ENCODE peak calls at places on chromosomes 13 and 19, in eight cellular contexts. One of them, this sample, is unnamed.

GRCh38 chr13:114025432-114026127 is 51.7 kb upstream of the C13orf46 start:
- DNase-seq in GM23248: no peak
- DNase-seq in cardiac muscle cell: peak
- DNase-seq in lung: no peak
- DNase-seq in RWPE1: no peak
- DNase-seq in CD4-positive, alpha-beta T cell: no peak
- DNase-seq in A673: no peak
- DNase-seq in substantia nigra: no peak
- DNase-seq in this sample: no peak

GRCh38 chr13:41356788-41357187 is 45.7 kb downstream of the NAA16 start:
- DNase-seq in cardiac muscle cell: no peak
- DNase-seq in lung: no peak
- DNase-seq in A673: no peak
- DNase-seq in CD4-positive, alpha-beta T cell: peak
- DNase-seq in GM23248: no peak
- DNase-seq in RWPE1: no peak
- DNase-seq in substantia nigra: no peak
- DNase-seq in this sample: no peak

GRCh38 chr13:105925496-105925895 is 610.0 kb downstream of the EFNB2 start:
- DNase-seq in GM23248: peak
- DNase-seq in RWPE1: peak
- DNase-seq in cardiac muscle cell: peak
- DNase-seq in CD4-positive, alpha-beta T cell: no peak
- DNase-seq in substantia nigra: no peak
- DNase-seq in A673: no peak
- DNase-seq in lung: no peak
- DNase-seq in this sample: no peak

GRCh38 chr19:39971380-39971841 is 446 bp downstream of the PSMC4 start:
- DNase-seq in RWPE1: peak
- DNase-seq in A673: no peak
- DNase-seq in CD4-positive, alpha-beta T cell: no peak
- DNase-seq in substantia nigra: no peak
- DNase-seq in cardiac muscle cell: no peak
- DNase-seq in GM23248: peak
- DNase-seq in lung: no peak
- DNase-seq in this sample: no peak

GRCh38 chr13:26926371-26926770 is 165.8 kb upstream of the GPR12 start:
- DNase-seq in RWPE1: no peak
- DNase-seq in A673: no peak
- DNase-seq in CD4-positive, alpha-beta T cell: no peak
- DNase-seq in GM23248: no peak
- DNase-seq in cardiac muscle cell: no peak
- DNase-seq in substantia nigra: no peak
- DNase-seq in lung: no peak
- DNase-seq in this sample: no peak

GRCh38 chr19:29517946-29518345 is 7.8 kb upstream of the VSTM2B start:
- DNase-seq in A673: no peak
- DNase-seq in GM23248: no peak
- DNase-seq in RWPE1: no peak
- DNase-seq in substantia nigra: no peak
- DNase-seq in lung: no peak
- DNase-seq in CD4-positive, alpha-beta T cell: no peak
- DNase-seq in cardiac muscle cell: no peak
- DNase-seq in this sample: no peak

GRCh38 chr13:27022571-27023311 is 148.9 kb downstream of the USP12 start:
- DNase-seq in lung: no peak
- DNase-seq in CD4-positive, alpha-beta T cell: no peak
- DNase-seq in GM23248: no peak
- DNase-seq in cardiac muscle cell: peak
- DNase-seq in RWPE1: no peak
- DNase-seq in A673: no peak
- DNase-seq in substantia nigra: peak
- DNase-seq in this sample: no peak

GRCh38 chr13:36146513-36147276 is 15.5 kb upstream of the DCLK1 start:
- DNase-seq in lung: no peak
- DNase-seq in cardiac muscle cell: no peak
- DNase-seq in RWPE1: no peak
- DNase-seq in GM23248: no peak
- DNase-seq in A673: peak
- DNase-seq in substantia nigra: no peak
- DNase-seq in CD4-positive, alpha-beta T cell: no peak
- DNase-seq in this sample: no peak

GRCh38 chr13:24997367-24997967 is 98.5 kb upstream of the PABPC3 start:
- DNase-seq in cardiac muscle cell: peak
- DNase-seq in GM23248: peak
- DNase-seq in CD4-positive, alpha-beta T cell: no peak
- DNase-seq in RWPE1: peak
- DNase-seq in A673: peak
- DNase-seq in lung: no peak
- DNase-seq in substantia nigra: no peak
- DNase-seq in this sample: no peak

GRCh38 chr19:51593138-51593890 is 22.2 kb downstream of the ZNF175 start:
- DNase-seq in substantia nigra: no peak
- DNase-seq in A673: peak
- DNase-seq in GM23248: peak
- DNase-seq in RWPE1: no peak
- DNase-seq in lung: no peak
- DNase-seq in CD4-positive, alpha-beta T cell: no peak
- DNase-seq in cardiac muscle cell: no peak
- DNase-seq in this sample: no peak

GRCh38 chr13:65336916-65337315 is 1893.2 kb downstream of the PCDH9 start:
- DNase-seq in substantia nigra: no peak
- DNase-seq in A673: peak
- DNase-seq in CD4-positive, alpha-beta T cell: no peak
- DNase-seq in RWPE1: no peak
- DNase-seq in lung: no peak
- DNase-seq in cardiac muscle cell: peak
- DNase-seq in GM23248: no peak
- DNase-seq in this sample: no peak

GRCh38 chr19:1568320-1569019 is at the start of gene MEX3D:
- DNase-seq in GM23248: peak
- DNase-seq in lung: peak
- DNase-seq in cardiac muscle cell: peak
- DNase-seq in A673: peak
- DNase-seq in CD4-positive, alpha-beta T cell: peak
- DNase-seq in RWPE1: peak
- DNase-seq in substantia nigra: peak
- DNase-seq in this sample: no peak

GRCh38 chr13:106349080-106349841 is 186.2 kb downstream of the EFNB2 start:
- DNase-seq in GM23248: no peak
- DNase-seq in substantia nigra: no peak
- DNase-seq in lung: peak
- DNase-seq in cardiac muscle cell: peak
- DNase-seq in RWPE1: peak
- DNase-seq in CD4-positive, alpha-beta T cell: no peak
- DNase-seq in A673: no peak
- DNase-seq in this sample: peak

GRCh38 chr19:48218964-48219363 is 36.7 kb downstream of the CARD8 start:
- DNase-seq in CD4-positive, alpha-beta T cell: no peak
- DNase-seq in lung: no peak
- DNase-seq in A673: peak
- DNase-seq in cardiac muscle cell: peak
- DNase-seq in GM23248: no peak
- DNase-seq in substantia nigra: no peak
- DNase-seq in RWPE1: no peak
- DNase-seq in this sample: no peak

GRCh38 chr13:83508905-83509304 is 373.4 kb downstream of the SLITRK1 start:
- DNase-seq in RWPE1: no peak
- DNase-seq in cardiac muscle cell: peak
- DNase-seq in A673: no peak
- DNase-seq in CD4-positive, alpha-beta T cell: no peak
- DNase-seq in lung: no peak
- DNase-seq in GM23248: no peak
- DNase-seq in substantia nigra: no peak
- DNase-seq in this sample: no peak

GRCh38 chr13:51971520-51972426 is 39.5 kb downstream of the ATP7B start:
- DNase-seq in A673: no peak
- DNase-seq in CD4-positive, alpha-beta T cell: no peak
- DNase-seq in cardiac muscle cell: no peak
- DNase-seq in RWPE1: no peak
- DNase-seq in substantia nigra: no peak
- DNase-seq in lung: no peak
- DNase-seq in GM23248: no peak
- DNase-seq in this sample: no peak

DNA sequence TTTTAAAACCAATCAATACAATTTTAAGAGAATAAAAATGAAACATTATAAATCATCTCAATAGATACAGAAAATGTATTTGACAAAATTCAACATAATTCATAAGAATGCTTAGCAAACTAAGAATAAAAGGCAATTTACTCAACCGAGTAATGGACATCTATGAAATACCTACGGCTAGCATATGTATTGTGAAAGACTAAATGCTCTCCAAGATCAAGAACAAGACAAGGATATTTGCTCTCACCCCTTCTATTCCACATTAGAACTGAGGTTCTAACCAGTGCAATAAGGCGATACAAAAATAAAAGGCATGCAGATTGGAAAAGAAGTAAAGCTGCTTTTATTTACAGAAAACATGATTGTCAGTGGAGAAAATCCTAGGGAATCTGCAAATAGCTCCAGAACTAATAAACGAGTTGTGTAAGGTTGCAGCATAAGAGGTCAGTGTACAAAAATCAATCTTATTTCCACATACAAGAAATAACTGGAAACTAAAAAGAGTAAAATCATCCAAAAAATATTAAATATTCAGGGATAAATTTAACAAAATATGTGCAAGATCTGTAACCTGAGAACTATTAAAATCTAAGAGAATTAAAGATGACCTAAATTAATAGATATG is 16.4 kb downstream of the KATNAL1 start:
- DNase-seq in substantia nigra: no peak
- DNase-seq in cardiac muscle cell: no peak
- DNase-seq in lung: no peak
- DNase-seq in A673: no peak
- DNase-seq in GM23248: no peak
- DNase-seq in RWPE1: no peak
- DNase-seq in CD4-positive, alpha-beta T cell: no peak
- DNase-seq in this sample: no peak
- H3K27ac ChIP-seq in substantia nigra: no peak
- H3K27ac ChIP-seq in cardiac muscle cell: no peak
- H3K27ac ChIP-seq in lung: no peak
- H3K27ac ChIP-seq in A673: no peak
- H3K27ac ChIP-seq in GM23248: no peak
- H3K27ac ChIP-seq in RWPE1: no peak
- H3K27ac ChIP-seq in CD4-positive, alpha-beta T cell: no peak
- H3K27ac ChIP-seq in this sample: no peak

GRCh38 chr13:20706661-20707060 is 3.2 kb downstream of the IL17D start:
- DNase-seq in A673: no peak
- DNase-seq in CD4-positive, alpha-beta T cell: no peak
- DNase-seq in RWPE1: no peak
- DNase-seq in lung: no peak
- DNase-seq in GM23248: no peak
- DNase-seq in cardiac muscle cell: no peak
- DNase-seq in substantia nigra: no peak
- DNase-seq in this sample: no peak

GRCh38 chr13:20711301-20712044 is 8.0 kb downstream of the IL17D start:
- DNase-seq in A673: peak
- DNase-seq in GM23248: peak
- DNase-seq in RWPE1: no peak
- DNase-seq in lung: no peak
- DNase-seq in substantia nigra: no peak
- DNase-seq in cardiac muscle cell: peak
- DNase-seq in CD4-positive, alpha-beta T cell: no peak
- DNase-seq in this sample: no peak

GRCh38 chr13:20709369-20709768 is 5.9 kb downstream of the IL17D start:
- DNase-seq in lung: no peak
- DNase-seq in A673: no peak
- DNase-seq in cardiac muscle cell: no peak
- DNase-seq in substantia nigra: no peak
- DNase-seq in GM23248: no peak
- DNase-seq in RWPE1: no peak
- DNase-seq in CD4-positive, alpha-beta T cell: no peak
- DNase-seq in this sample: no peak

GRCh38 chr13:20708216-20708615 is 4.7 kb downstream of the IL17D start:
- DNase-seq in CD4-positive, alpha-beta T cell: no peak
- DNase-seq in GM23248: peak
- DNase-seq in RWPE1: no peak
- DNase-seq in A673: no peak
- DNase-seq in substantia nigra: no peak
- DNase-seq in lung: no peak
- DNase-seq in cardiac muscle cell: no peak
- DNase-seq in this sample: no peak

DNA sequence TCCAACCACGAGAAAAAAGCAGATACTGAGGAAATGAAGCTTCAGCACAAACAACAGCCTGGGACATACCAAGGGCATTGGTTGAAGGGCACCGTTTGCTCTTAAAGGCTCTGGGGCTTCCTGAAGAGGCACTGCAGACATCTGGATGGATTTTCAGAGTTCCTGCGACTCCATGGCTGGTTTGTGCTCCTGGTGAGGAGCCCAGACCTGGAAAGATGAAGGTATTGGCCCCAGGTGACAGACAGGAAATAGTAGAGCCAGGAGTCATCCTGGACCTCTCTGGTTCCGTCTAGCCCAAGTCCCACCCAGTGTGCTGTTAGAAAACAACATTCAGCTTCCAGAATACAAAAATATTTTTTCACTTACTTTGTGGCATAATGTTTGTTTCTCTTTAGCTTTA is 6.3 kb downstream of the IL17D start:
- DNase-seq in substantia nigra: no peak
- DNase-seq in GM23248: peak
- DNase-seq in RWPE1: no peak
- DNase-seq in cardiac muscle cell: no peak
- DNase-seq in CD4-positive, alpha-beta T cell: no peak
- DNase-seq in lung: no peak
- DNase-seq in A673: no peak
- DNase-seq in this sample: no peak
- H3K27ac ChIP-seq in substantia nigra: no peak
- H3K27ac ChIP-seq in GM23248: peak
- H3K27ac ChIP-seq in RWPE1: peak
- H3K27ac ChIP-seq in cardiac muscle cell: no peak
- H3K27ac ChIP-seq in CD4-positive, alpha-beta T cell: no peak
- H3K27ac ChIP-seq in lung: no peak
- H3K27ac ChIP-seq in A673: no peak
- H3K27ac ChIP-seq in this sample: peak

DNA sequence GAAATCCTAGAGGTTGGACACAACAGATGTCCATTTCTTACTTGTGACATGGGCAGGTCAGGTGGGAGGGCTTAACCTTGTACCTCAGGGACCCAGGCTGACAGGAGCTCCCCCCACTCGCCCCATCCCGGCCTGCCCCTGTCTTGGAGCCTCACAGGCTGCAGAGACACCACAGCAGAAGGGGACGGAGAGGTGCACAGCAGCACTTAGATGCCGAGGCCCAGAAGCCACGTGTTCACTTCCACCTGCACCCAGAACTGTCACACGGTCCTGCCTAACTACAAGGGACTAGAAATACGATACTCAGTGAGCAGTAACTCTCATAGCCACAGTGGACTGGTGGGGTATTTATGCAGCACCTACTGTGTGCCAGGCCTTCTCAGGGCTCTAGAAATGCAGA is 129.7 kb downstream of the SIPA1L3 start:
- DNase-seq in cardiac muscle cell: no peak
- DNase-seq in CD4-positive, alpha-beta T cell: no peak
- DNase-seq in substantia nigra: no peak
- DNase-seq in RWPE1: no peak
- DNase-seq in lung: no peak
- DNase-seq in A673: no peak
- DNase-seq in GM23248: no peak
- DNase-seq in this sample: no peak
- H3K27ac ChIP-seq in cardiac muscle cell: peak
- H3K27ac ChIP-seq in CD4-positive, alpha-beta T cell: no peak
- H3K27ac ChIP-seq in substantia nigra: no peak
- H3K27ac ChIP-seq in RWPE1: peak
- H3K27ac ChIP-seq in lung: no peak
- H3K27ac ChIP-seq in A673: no peak
- H3K27ac ChIP-seq in GM23248: peak
- H3K27ac ChIP-seq in this sample: peak

GRCh38 chr19:15264061-15264932 is 32.0 kb upstream of the EPHX3 start:
- DNase-seq in lung: peak
- DNase-seq in cardiac muscle cell: peak
- DNase-seq in A673: peak
- DNase-seq in CD4-positive, alpha-beta T cell: peak
- DNase-seq in GM23248: peak
- DNase-seq in substantia nigra: peak
- DNase-seq in RWPE1: peak
- DNase-seq in this sample: no peak
- H3K27ac ChIP-seq in lung: no peak
- H3K27ac ChIP-seq in cardiac muscle cell: peak
- H3K27ac ChIP-seq in A673: peak
- H3K27ac ChIP-seq in CD4-positive, alpha-beta T cell: no peak
- H3K27ac ChIP-seq in GM23248: peak
- H3K27ac ChIP-seq in substantia nigra: peak
- H3K27ac ChIP-seq in RWPE1: peak
- H3K27ac ChIP-seq in this sample: no peak